ENCODE peak calls at places on chromosomes 2 and 18, in seven cellular contexts. Y is H1, G is GM12892, M is uterus, S is IMR-90, E is sigmoid colon, B is A549. V is an unnamed sample.

GRCh38 chr2:192030289-192030688 is 164.4 kb downstream of the TMEFF2 start:
- DNase-seq in M (no peak), Y (no peak), E (no peak), G (no peak), B (no peak), S (peak; percentile 12), V (no peak)

GRCh38 chr18:64037812-64038414 is 68.0 kb downstream of the SERPINB8 start:
- DNase-seq in M (no peak), G (no peak), S (peak; percentile 11), B (peak; percentile 19), Y (no peak), E (no peak), V (no peak)

GRCh38 chr2:102055346-102055975 is 63.7 kb downstream of the IL1R2 start:
- DNase-seq in M (no peak), B (no peak), S (peak; percentile 60), Y (no peak), E (no peak), G (no peak), V (no peak)

GRCh38 chr2:206958236-206958635 is 18.9 kb downstream of the CPO start:
- DNase-seq in S (no peak), B (no peak), E (no peak), G (no peak), Y (peak; percentile 10), M (no peak), V (no peak)

GRCh38 chr18:28684746-28685145 is 507.8 kb upstream of the CDH2 start:
- DNase-seq in S (no peak), Y (no peak), G (no peak), M (no peak), E (no peak), B (no peak), V (no peak)

GRCh38 chr2:128410758-128411215 is 92.1 kb upstream of the HS6ST1 start:
- DNase-seq in S (no peak), M (no peak), G (no peak), Y (peak; percentile 24), E (no peak), B (no peak), V (no peak)

GRCh38 chr18:60568211-60568610 is 195.6 kb upstream of the MC4R start:
- DNase-seq in M (no peak), S (no peak), G (no peak), E (no peak), B (no peak), Y (no peak), V (no peak)

GRCh38 chr2:12714391-12715221 is 2.1 kb upstream of the TRIB2 start:
- DNase-seq in G (no peak), B (no peak), Y (no peak), M (no peak), E (no peak), S (peak; percentile 35), V (no peak)

GRCh38 chr2:73031095-73031678 is 40.3 kb downstream of the SFXN5 start:
- DNase-seq in Y (no peak), G (no peak), E (no peak), B (no peak), S (no peak), M (no peak), V (no peak)

GRCh38 chr2:61922714-61923113 is 17.2 kb downstream of the COMMD1 start:
- DNase-seq in M (no peak), G (no peak), B (no peak), S (no peak), Y (no peak), E (no peak), V (no peak)

GRCh38 chr2:64422466-64422865 is 31.5 kb upstream of the LGALSL start:
- DNase-seq in G (no peak), E (no peak), B (no peak), S (no peak), Y (no peak), M (no peak), V (no peak)

GRCh38 chr2:39379643-39380524 is 57.2 kb downstream of the MAP4K3 start:
- DNase-seq in E (no peak), G (no peak), S (peak; percentile 68), Y (no peak), B (peak; percentile 71), M (no peak), V (no peak)

GRCh38 chr2:222998459-222998858 is 53.5 kb upstream of the KCNE4 start:
- DNase-seq in S (no peak), B (no peak), G (no peak), M (no peak), E (no peak), Y (no peak), V (no peak)

GRCh38 chr2:28721601-28722191 is 29.9 kb upstream of the PPP1CB start:
- DNase-seq in E (no peak), S (no peak), M (no peak), Y (no peak), G (no peak), B (no peak), V (no peak)

GRCh38 chr2:219142329-219142728 is 18.3 kb downstream of the NHEJ1 start:
- DNase-seq in S (peak; percentile 67), E (no peak), G (no peak), B (no peak), Y (no peak), M (no peak), V (no peak)

DNA sequence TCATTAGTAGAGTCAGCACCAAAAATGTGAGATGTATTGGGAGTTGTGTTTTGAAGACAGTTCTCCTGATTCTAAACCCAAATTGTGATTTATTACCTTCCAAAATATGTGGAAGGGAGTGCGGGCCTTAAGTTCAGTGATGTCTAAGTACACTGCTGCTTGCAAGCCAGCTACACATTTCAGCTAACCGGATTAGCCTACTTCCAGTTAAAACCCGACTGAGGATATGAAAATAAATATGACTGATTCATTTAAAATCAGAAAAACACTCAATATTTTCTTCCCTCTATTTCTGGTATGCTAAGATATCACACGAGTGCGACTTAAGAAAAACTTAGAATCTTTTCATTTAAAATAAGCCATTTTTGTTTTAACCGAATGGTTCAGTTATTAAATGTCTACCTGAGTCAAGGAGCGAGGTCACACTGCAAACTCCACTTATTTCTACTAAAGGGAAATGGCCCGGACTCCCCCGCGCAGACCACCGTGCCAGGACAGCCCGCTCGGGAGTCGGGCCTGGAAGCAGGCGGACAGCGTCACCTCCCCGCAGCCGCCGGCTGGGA is 811 bp downstream of the FHL2 start:
- DNase-seq in Y (no peak), B (no peak), E (no peak), S (no peak), M (no peak), G (no peak), V (no peak)
- TF ChIP-seq POLR2A in Y (no peak), B (no peak), E (no peak), S (no peak), M (no peak), G (no peak), V (no peak)

GRCh38 chr2:241817126-241817820 is 8.3 kb downstream of the NEU4 start:
- DNase-seq in Y (no peak), S (no peak), M (no peak), B (no peak), E (peak; percentile 59), G (no peak), V (no peak)
- TF ChIP-seq POLR2A in Y (no peak), S (no peak), M (no peak), B (no peak), E (no peak), G (no peak), V (no peak)

GRCh38 chr2:10432315-10433181 is 15.6 kb downstream of the ODC1 start:
- DNase-seq in M (no peak), B (no peak), G (no peak), S (no peak), E (no peak), Y (peak; percentile 77), V (no peak)
- TF ChIP-seq POLR2A in M (no peak), B (no peak), G (no peak), S (no peak), E (no peak), Y (no peak), V (no peak)

DNA sequence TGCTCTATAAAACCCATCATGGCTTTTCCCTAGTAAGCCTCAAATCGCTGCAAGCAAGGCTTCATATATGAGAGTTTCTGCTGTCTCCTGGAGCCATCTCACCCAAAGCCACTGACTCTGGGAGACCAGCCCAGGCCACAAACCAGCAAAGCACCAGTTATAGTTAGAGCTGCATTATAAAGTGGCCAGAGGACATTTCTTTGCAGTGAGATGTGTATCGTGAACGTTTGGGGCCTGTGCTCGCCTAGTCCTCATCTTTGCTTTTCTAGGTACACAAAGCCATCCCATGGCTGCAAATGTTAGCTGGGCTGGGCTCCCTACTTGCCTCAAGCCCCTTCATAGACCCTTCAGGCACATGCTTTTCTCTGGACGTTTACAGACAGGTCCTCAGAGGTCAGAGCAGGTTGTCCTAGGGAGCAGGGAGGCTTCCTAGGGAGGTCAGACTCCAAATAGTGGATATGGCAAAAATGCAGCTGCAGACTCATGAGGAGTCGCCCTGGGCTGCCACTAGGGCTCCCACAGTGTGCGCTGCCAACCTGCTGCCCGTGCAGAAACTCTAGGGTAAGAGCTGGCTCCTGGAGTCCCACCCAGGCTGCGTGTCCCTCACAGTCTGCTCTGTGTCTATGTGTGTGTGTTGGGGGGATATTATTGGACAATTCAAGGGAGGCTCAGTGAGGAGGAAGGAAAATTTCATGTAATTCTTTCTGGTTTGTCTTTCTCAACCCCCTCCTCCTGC is 141.0 kb downstream of the RPIA start:
- DNase-seq in S (no peak), Y (no peak), B (no peak), M (no peak), E (no peak), G (no peak), V (no peak)
- TF ChIP-seq POLR2A in S (no peak), Y (no peak), B (no peak), M (no peak), E (no peak), G (peak; percentile 59), V (no peak)

DNA sequence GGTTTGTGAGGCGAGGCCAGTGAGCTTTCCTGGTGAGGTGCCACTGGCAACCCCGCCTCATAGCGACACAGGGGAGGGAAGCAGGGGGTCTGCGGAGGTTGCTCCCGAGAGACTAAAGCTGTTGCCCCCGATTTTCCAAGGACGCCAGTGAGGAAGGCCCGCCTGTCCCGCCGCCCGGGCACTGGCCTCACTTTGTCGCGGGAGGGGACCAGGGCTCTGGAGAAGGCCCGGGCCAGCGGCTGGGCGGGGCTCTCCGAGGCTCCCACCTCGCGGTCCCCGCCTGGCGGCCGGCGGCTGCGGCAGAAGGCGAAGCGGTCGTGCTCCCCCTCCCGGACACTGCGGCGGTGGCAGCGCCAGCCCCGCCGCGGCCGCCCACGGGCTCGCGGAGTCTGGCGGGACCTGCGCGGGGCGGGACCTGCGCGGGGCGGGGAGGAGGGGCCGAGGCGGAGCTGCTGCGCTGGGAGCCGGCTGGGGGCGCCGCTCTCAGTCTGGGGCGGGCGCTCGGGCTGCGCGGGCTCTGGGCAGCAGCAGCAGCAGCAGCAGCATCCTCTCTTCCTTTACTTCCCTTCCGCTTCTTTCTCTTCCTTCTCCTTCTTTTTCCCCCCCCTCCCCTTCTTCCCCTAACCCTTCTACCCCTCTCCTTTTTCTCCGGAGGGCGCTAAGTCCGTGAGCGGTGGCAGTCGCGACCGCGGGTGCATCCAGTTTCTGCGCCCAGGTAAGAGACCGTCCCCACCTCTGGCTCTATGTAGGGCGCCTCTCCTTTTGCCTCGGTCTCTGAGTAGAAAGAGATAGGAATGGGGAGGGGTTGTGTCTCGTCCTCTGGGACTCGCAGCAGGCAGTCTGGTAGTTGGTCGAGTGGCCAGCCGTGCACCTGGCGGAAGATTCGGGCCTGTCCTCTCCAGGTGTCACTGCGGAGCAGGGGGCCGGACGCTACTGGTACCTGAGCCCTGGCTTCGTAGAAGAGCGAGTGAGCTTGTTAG is at the start of gene MAP2:
- DNase-seq in S (peak; percentile 60), G (peak; percentile 68), B (peak; percentile 77), Y (peak; percentile 89), M (peak; percentile 83), E (peak; percentile 86), V (no peak)
- TF ChIP-seq POLR2A in S (no peak), G (no peak), B (no peak), Y (peak; percentile 50), M (peak; percentile 46), E (no peak), V (no peak)

V was measured in esophagus squamous epithelium.